ENCODE peak calls at places on chromosomes 6 and 20, in seven cellular contexts. C is upper lobe of left lung, L is cardiac muscle cell, I is glutamatergic neuron, Q is IMR-90, W is astrocyte of the spinal cord, U is progenitor cell of endocrine pancreas. F is an unnamed sample.
A peak's percentile ranks its signal among the peaks of the same experiment; 100 is the strongest.

GRCh38 chr20:59805786-59806577 is 127.5 kb downstream of the SYCP2 start:
- DNase-seq in I (no peak), U (no peak), Q (no peak), L (no peak), C (no peak), W (no peak), F (no peak)

GRCh38 chr6:113340371-113340770 is 516.8 kb upstream of the MARCKS start:
- DNase-seq in I (no peak), Q (no peak), L (no peak), C (no peak), W (no peak), U (no peak), F (no peak)

GRCh38 chr20:2693286-2693995 is 861 bp downstream of the EBF4 start:
- DNase-seq in Q (no peak), I (peak; percentile 62), W (no peak), C (peak; percentile 90), L (peak; percentile 56), U (peak; percentile 44), F (peak; percentile 36)

GRCh38 chr20:43530321-43531090 is 23.0 kb downstream of the L3MBTL1 start:
- DNase-seq in Q (no peak), L (no peak), I (no peak), W (no peak), C (no peak), U (no peak), F (no peak)

GRCh38 chr6:147054158-147054557 is 150.1 kb upstream of the STXBP5 start:
- DNase-seq in L (no peak), Q (no peak), I (no peak), W (no peak), U (no peak), C (no peak), F (no peak)

GRCh38 chr6:143973097-143973979 is 34.7 kb downstream of the PLAGL1 start:
- DNase-seq in U (no peak), I (peak; percentile 26), Q (no peak), C (no peak), W (no peak), L (peak; percentile 22), F (peak; percentile 41)

GRCh38 chr6:46015119-46015968 is at the start of gene CLIC5:
- DNase-seq in W (no peak), Q (no peak), L (peak; percentile 81), U (peak; percentile 30), C (peak; percentile 90), I (peak; percentile 40), F (peak; percentile 11)

GRCh38 chr20:25142435-25142834 is 53.1 kb upstream of the ENTPD6 start:
- DNase-seq in L (no peak), Q (no peak), C (no peak), I (no peak), W (no peak), U (no peak), F (no peak)

GRCh38 chr6:21931641-21932335 is 338.2 kb downstream of the SOX4 start:
- DNase-seq in Q (peak; percentile 55), I (no peak), U (no peak), L (no peak), W (peak; percentile 71), C (no peak), F (no peak)

GRCh38 chr20:61306935-61307475 is 54.9 kb downstream of the CDH4 start:
- DNase-seq in Q (no peak), I (no peak), L (no peak), C (no peak), W (no peak), U (no peak), F (no peak)

GRCh38 chr6:149933461-149933860 is 8.4 kb upstream of the ULBP2 start:
- DNase-seq in Q (no peak), U (no peak), W (no peak), I (no peak), C (no peak), L (no peak), F (no peak)

GRCh38 chr6:133888931-133889556 is at the start of gene TCF21:
- DNase-seq in C (no peak), U (no peak), Q (peak; percentile 85), I (no peak), W (peak; percentile 59), L (no peak), F (no peak)

GRCh38 chr20:42255820-42256219 is 637.6 kb upstream of the CHD6 start:
- DNase-seq in U (no peak), C (no peak), I (no peak), W (no peak), L (no peak), Q (no peak), F (no peak)

GRCh38 chr6:41073203-41073967 is 611 bp downstream of the NFYA start:
- DNase-seq in W (peak; percentile 81), I (peak; percentile 89), L (peak; percentile 93), U (peak; percentile 77), C (peak; percentile 94), Q (peak; percentile 69), F (peak; percentile 75)

GRCh38 chr6:41071501-41071922 is 644 bp downstream of the OARD1 start:
- DNase-seq in C (peak; percentile 42), U (no peak), I (peak; percentile 82), Q (peak; percentile 76), L (no peak), W (no peak), F (no peak)

GRCh38 chr6:41073968-41074691 is 1.4 kb downstream of the NFYA start:
- DNase-seq in W (peak; percentile 31), C (no peak), Q (peak; percentile 41), L (peak; percentile 48), U (no peak), I (no peak), F (no peak)

GRCh38 chr6:41072836-41073202 is at the start of gene NFYA:
- DNase-seq in C (peak; percentile 100), U (no peak), I (peak; percentile 99), L (peak; percentile 100), Q (peak; percentile 99), W (no peak), F (no peak)

GRCh38 chr6:41071923-41072835 is at the start of gene OARD1:
- DNase-seq in Q (no peak), I (peak; percentile 99), C (peak; percentile 99), L (peak; percentile 99), U (peak; percentile 100), W (peak; percentile 100), F (peak; percentile 100)
- TF ChIP-seq CTCF in Q (peak; percentile 0), I (no peak), C (no peak), L (no peak), U (no peak), W (no peak), F (no peak)

GRCh38 chr6:168538892-168539811 is 98.2 kb downstream of the SMOC2 start:
- DNase-seq in Q (no peak), U (no peak), L (no peak), W (no peak), I (no peak), C (no peak), F (no peak)
- TF ChIP-seq CTCF in Q (no peak), U (no peak), L (no peak), W (no peak), I (no peak), C (no peak), F (no peak)

GRCh38 chr20:32017711-32018251 is 7.5 kb downstream of the CCM2L start:
- DNase-seq in C (peak; percentile 80), U (peak; percentile 79), W (no peak), I (peak; percentile 70), Q (no peak), L (peak; percentile 55), F (no peak)
- TF ChIP-seq CTCF in C (no peak), U (peak; percentile 72), W (no peak), I (peak; percentile 26), Q (no peak), L (no peak), F (peak; percentile 58)

GRCh38 chr6:36976005-36976261 is 10.1 kb downstream of the MTCH1 start:
- DNase-seq in L (no peak), W (no peak), C (no peak), Q (no peak), I (no peak), U (no peak), F (no peak)

GRCh38 chr6:36976509-36976908 is 9.5 kb downstream of the MTCH1 start:
- DNase-seq in W (no peak), C (no peak), L (no peak), U (no peak), I (no peak), Q (no peak), F (no peak)

GRCh38 chr6:36976931-36977330 is 9.1 kb downstream of the MTCH1 start:
- DNase-seq in C (no peak), I (no peak), L (no peak), W (no peak), U (no peak), Q (no peak), F (no peak)

GRCh38 chr6:36978687-36979086 is 7.3 kb downstream of the MTCH1 start:
- DNase-seq in Q (no peak), C (no peak), L (no peak), I (no peak), U (no peak), W (no peak), F (no peak)

GRCh38 chr6:36977470-36977941 is 8.5 kb downstream of the MTCH1 start:
- DNase-seq in L (no peak), I (no peak), Q (no peak), C (peak; percentile 66), U (no peak), W (no peak), F (no peak)
- TF ChIP-seq CTCF in L (peak; percentile 50), I (peak; percentile 41), Q (peak; percentile 28), C (no peak), U (peak; percentile 47), W (peak; percentile 59), F (peak; percentile 42)

GRCh38 chr6:41373367-41373918 is 38.0 kb downstream of the NCR2 start:
- DNase-seq in I (no peak), Q (no peak), L (no peak), W (peak; percentile 28), U (no peak), C (peak; percentile 68), F (no peak)

GRCh38 chr6:41371992-41372525 is 36.7 kb downstream of the NCR2 start:
- DNase-seq in L (peak; percentile 44), U (no peak), W (peak; percentile 24), C (peak; percentile 72), I (peak; percentile 61), Q (no peak), F (no peak)

GRCh38 chr6:41372526-41373366 is 37.3 kb downstream of the NCR2 start:
- DNase-seq in C (peak; percentile 75), L (peak; percentile 38), I (no peak), Q (no peak), U (peak; percentile 18), W (peak; percentile 26), F (no peak)

GRCh38 chr6:41370488-41371111 is 35.2 kb downstream of the NCR2 start:
- DNase-seq in C (no peak), L (no peak), U (no peak), W (no peak), I (no peak), Q (no peak), F (no peak)

GRCh38 chr6:41371461-41371991 is 36.1 kb downstream of the NCR2 start:
- DNase-seq in W (peak; percentile 49), U (peak; percentile 33), L (peak; percentile 78), I (peak; percentile 70), C (peak; percentile 85), Q (peak; percentile 42), F (peak; percentile 44)
- TF ChIP-seq CTCF in W (peak; percentile 53), U (peak; percentile 54), L (peak; percentile 47), I (no peak), C (no peak), Q (peak; percentile 35), F (peak; percentile 52)